ENCODE peak calls at places on chromosomes 11 and 22, in six cellular contexts. A is mucosa of descending colon, P is iris pigment epithelial cell, J is tibial artery, F is GM12864, I is cardiac fibroblast. R is an unnamed sample.
A peak's percentile ranks its signal among the peaks of the same experiment; 100 is the strongest.

GRCh38 chr11:100687032-100687629 is at the start of gene ARHGAP42:
- DNase-seq in A (peak; percentile 79), P (peak; percentile 59), J (peak; percentile 81), F (peak; percentile 69), I (peak; percentile 68), R (no peak)

GRCh38 chr11:86497310-86497709 is 122.6 kb downstream of the CCDC81 start:
- DNase-seq in A (no peak), P (peak; percentile 74), J (no peak), F (no peak), I (peak; percentile 63), R (peak; percentile 54)

GRCh38 chr22:39926175-39927152 is 25.6 kb downstream of the GRAP2 start:
- DNase-seq in A (no peak), P (no peak), J (no peak), F (no peak), I (no peak), R (no peak)

GRCh38 chr11:122897606-122898210 is 15.1 kb downstream of the JHY start:
- DNase-seq in A (no peak), P (peak; percentile 84), J (no peak), F (no peak), I (peak; percentile 80), R (peak; percentile 84)

GRCh38 chr11:20605602-20606091 is 6.2 kb downstream of the SLC6A5 start:
- DNase-seq in A (no peak), P (no peak), J (no peak), F (no peak), I (no peak), R (no peak)

GRCh38 chr11:104146421-104146820 is 17.5 kb downstream of the PDGFD start:
- DNase-seq in A (no peak), P (no peak), J (no peak), F (no peak), I (no peak), R (no peak)

GRCh38 chr11:69683764-69684333 is 8.7 kb upstream of the LTO1 start:
- DNase-seq in A (no peak), P (no peak), J (peak; percentile 64), F (no peak), I (peak; percentile 20), R (no peak)

GRCh38 chr11:44267366-44268072 is 42.4 kb downstream of the ALX4 start:
- DNase-seq in A (no peak), P (no peak), J (peak; percentile 57), F (no peak), I (no peak), R (no peak)

GRCh38 chr22:38832005-38832978 is 11.5 kb downstream of the NPTXR start:
- DNase-seq in A (peak; percentile 38), P (no peak), J (peak; percentile 40), F (no peak), I (no peak), R (no peak)

GRCh38 chr11:128195057-128195751 is 392.2 kb downstream of the ETS1 start:
- DNase-seq in A (no peak), P (peak; percentile 35), J (no peak), F (no peak), I (peak; percentile 40), R (no peak)

GRCh38 chr22:23113067-23113846 is 28.5 kb downstream of the RSPH14 start:
- DNase-seq in A (no peak), P (no peak), J (no peak), F (no peak), I (peak; percentile 46), R (no peak)

GRCh38 chr11:1938343-1939005 is 8.7 kb upstream of the MRPL23 start:
- DNase-seq in A (peak; percentile 41), P (no peak), J (no peak), F (no peak), I (no peak), R (no peak)

GRCh38 chr11:28760676-28761390 is 652.6 kb downstream of the METTL15 start:
- DNase-seq in A (no peak), P (peak; percentile 86), J (no peak), F (no peak), I (no peak), R (no peak)

GRCh38 chr11:47860526-47860925 is 12.4 kb upstream of the NUP160 start:
- DNase-seq in A (no peak), P (no peak), J (no peak), F (no peak), I (no peak), R (no peak)

GRCh38 chr11:2768471-2769408 is 68.9 kb upstream of the KCNQ1OT1 start:
- DNase-seq in A (peak; percentile 29), P (peak; percentile 73), J (no peak), F (no peak), I (peak; percentile 67), R (peak; percentile 61)

GRCh38 chr11:58622344-58622743 is at the start of gene CNTF:
- DNase-seq in A (no peak), P (peak; percentile 38), J (no peak), F (no peak), I (peak; percentile 28), R (no peak)

R was measured in foreskin keratinocyte.